ENCODE peak calls at places on chromosomes 6 and 20, in four cellular contexts. One of them, this sample, is unnamed.
A peak's percentile ranks its signal among the peaks of the same experiment; 100 is the strongest.

GRCh38 chr20:63107449-63108200 is 100.9 kb upstream of the BHLHE23 start:
- DNase-seq in tibial artery: no peak
- DNase-seq in mesenchymal stem cell: no peak
- DNase-seq in tibial nerve: no peak
- DNase-seq in this sample: no peak

GRCh38 chr20:21509597-21510331 is 4.1 kb downstream of the NKX2-2 start:
- DNase-seq in mesenchymal stem cell: peak; percentile 38
- DNase-seq in tibial nerve: no peak
- DNase-seq in tibial artery: no peak
- DNase-seq in this sample: no peak

GRCh38 chr6:23445157-23445710 is 680.8 kb upstream of the NRSN1 start:
- DNase-seq in tibial nerve: no peak
- DNase-seq in tibial artery: no peak
- DNase-seq in mesenchymal stem cell: peak; percentile 6
- DNase-seq in this sample: no peak

GRCh38 chr20:36017034-36017951 is 48.9 kb downstream of the CNBD2 start:
- DNase-seq in mesenchymal stem cell: no peak
- DNase-seq in tibial nerve: no peak
- DNase-seq in tibial artery: no peak
- DNase-seq in this sample: no peak

GRCh38 chr6:104704191-104704590 is 155.5 kb downstream of the HACE1 start:
- DNase-seq in tibial artery: no peak
- DNase-seq in mesenchymal stem cell: peak; percentile 48
- DNase-seq in tibial nerve: no peak
- DNase-seq in this sample: no peak

GRCh38 chr20:10581823-10582222 is 92.0 kb downstream of the JAG1 start:
- DNase-seq in tibial nerve: no peak
- DNase-seq in mesenchymal stem cell: peak; percentile 52
- DNase-seq in tibial artery: no peak
- DNase-seq in this sample: no peak

GRCh38 chr20:37697314-37697713 is 3.5 kb downstream of the CTNNBL1 start:
- DNase-seq in mesenchymal stem cell: no peak
- DNase-seq in tibial nerve: no peak
- DNase-seq in tibial artery: no peak
- DNase-seq in this sample: no peak

GRCh38 chr6:152723398-152723797 is 25.7 kb downstream of the MYCT1 start:
- DNase-seq in tibial artery: no peak
- DNase-seq in mesenchymal stem cell: no peak
- DNase-seq in tibial nerve: no peak
- DNase-seq in this sample: no peak

GRCh38 chr20:24305366-24305765 is 164.1 kb upstream of the SYNDIG1 start:
- DNase-seq in tibial nerve: no peak
- DNase-seq in tibial artery: no peak
- DNase-seq in mesenchymal stem cell: no peak
- DNase-seq in this sample: no peak

GRCh38 chr6:10151144-10151915 is 263.5 kb downstream of the TFAP2A start:
- DNase-seq in tibial artery: no peak
- DNase-seq in tibial nerve: no peak
- DNase-seq in mesenchymal stem cell: no peak
- DNase-seq in this sample: no peak

GRCh38 chr6:49336514-49337131 is 126.4 kb downstream of the MMUT start:
- DNase-seq in mesenchymal stem cell: peak; percentile 70
- DNase-seq in tibial nerve: no peak
- DNase-seq in tibial artery: no peak
- DNase-seq in this sample: no peak

GRCh38 chr6:150408842-150409241 is 40.0 kb downstream of the IYD start:
- DNase-seq in mesenchymal stem cell: no peak
- DNase-seq in tibial nerve: no peak
- DNase-seq in tibial artery: no peak
- DNase-seq in this sample: no peak

GRCh38 chr6:156731436-156731835 is 45.7 kb upstream of the ARID1B start:
- DNase-seq in tibial nerve: no peak
- DNase-seq in tibial artery: no peak
- DNase-seq in mesenchymal stem cell: peak; percentile 27
- DNase-seq in this sample: no peak

DNA sequence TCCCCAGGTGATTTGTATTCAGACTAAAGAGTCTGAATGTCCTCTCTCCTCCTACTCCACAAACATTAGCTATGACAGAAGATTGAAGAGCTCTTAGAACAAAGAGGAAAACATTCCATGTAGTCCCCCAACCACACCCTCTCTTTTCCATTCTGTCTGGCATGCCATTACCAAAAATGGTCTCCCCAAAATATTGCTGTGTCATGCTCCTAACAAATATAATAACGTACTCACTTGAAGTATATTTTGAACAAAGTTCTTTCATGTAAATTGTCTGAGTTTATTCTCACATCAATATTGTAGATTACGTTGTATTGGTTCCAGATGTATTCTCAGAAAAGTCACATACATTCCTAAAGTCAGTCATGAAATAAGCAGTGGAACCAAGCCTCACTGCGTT is 467.3 kb upstream of the IRAK1BP1 start:
- DNase-seq in tibial artery: no peak
- DNase-seq in tibial nerve: no peak
- DNase-seq in mesenchymal stem cell: no peak
- DNase-seq in this sample: no peak
- H3K9me3 ChIP-seq in tibial artery: no peaks in the 10 kb centered on the region
- H3K9me3 ChIP-seq in tibial nerve: no peaks in the 10 kb centered on the region
- H3K9me3 ChIP-seq in mesenchymal stem cell: peaks cover 2% of the 10 kb centered on the region
- H3K9me3 ChIP-seq in this sample: no peaks in the 10 kb centered on the region

DNA sequence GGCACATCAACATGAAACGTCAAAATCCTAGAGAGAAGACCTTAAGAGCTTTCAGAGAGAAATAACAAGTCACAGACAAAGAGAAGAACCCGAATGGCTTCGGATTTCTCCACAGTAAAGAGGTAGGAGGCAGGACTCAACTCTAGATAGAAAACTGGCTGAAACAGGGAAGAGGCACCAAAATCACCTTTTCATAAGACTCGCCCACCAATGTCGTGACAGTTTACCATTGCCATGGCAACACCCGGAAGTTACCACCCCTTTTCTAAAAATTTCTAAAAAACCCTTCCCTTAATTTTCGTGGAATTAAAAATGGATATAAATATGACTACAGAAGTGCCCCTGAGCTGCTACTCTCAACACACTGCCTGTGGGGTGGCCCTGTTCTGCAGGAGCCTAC is 12.3 kb upstream of the DEFB121 start:
- DNase-seq in tibial artery: no peak
- DNase-seq in mesenchymal stem cell: no peak
- DNase-seq in tibial nerve: no peak
- DNase-seq in this sample: no peak
- H3K9me3 ChIP-seq in tibial artery: no peaks in the 10 kb centered on the region
- H3K9me3 ChIP-seq in mesenchymal stem cell: no peaks in the 10 kb centered on the region
- H3K9me3 ChIP-seq in tibial nerve: no peaks in the 10 kb centered on the region
- H3K9me3 ChIP-seq in this sample: no peaks in the 10 kb centered on the region

DNA sequence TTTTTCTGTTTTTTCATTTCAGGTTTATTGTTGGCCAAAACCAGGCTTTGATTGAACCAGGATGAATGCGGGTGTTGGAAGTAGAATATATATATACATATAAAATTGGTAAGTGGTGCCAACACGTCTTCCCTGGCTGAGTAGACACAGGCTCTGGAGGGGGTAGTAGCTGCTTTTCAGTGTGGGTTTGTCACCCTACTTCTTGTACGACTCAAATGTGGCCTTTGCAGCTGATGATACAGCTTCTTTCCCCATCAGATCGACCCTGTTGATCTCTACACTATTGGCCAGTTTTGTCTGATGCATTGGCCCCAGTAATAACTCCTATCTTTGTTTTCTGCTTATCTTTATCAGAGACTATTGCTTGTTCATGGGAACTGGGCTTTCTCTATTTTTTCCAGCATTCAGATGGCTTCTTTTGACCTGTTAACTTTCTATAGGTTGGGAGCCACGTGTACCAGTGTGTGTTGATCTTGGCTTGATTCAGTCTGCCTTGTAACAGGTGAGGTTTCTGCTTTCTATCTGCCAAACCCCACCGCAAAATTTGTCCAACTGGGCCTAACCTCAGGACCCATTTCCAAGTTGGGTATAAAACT is 2.7 kb upstream of the ZNFX1 start:
- DNase-seq in tibial nerve: no peak
- DNase-seq in mesenchymal stem cell: peak; percentile 8
- DNase-seq in tibial artery: no peak
- DNase-seq in this sample: no peak
- H3K9me3 ChIP-seq in tibial nerve: no peaks in the 10 kb centered on the region
- H3K9me3 ChIP-seq in mesenchymal stem cell: peaks cover 14% of the 10 kb centered on the region
- H3K9me3 ChIP-seq in tibial artery: no peaks in the 10 kb centered on the region
- H3K9me3 ChIP-seq in this sample: no peaks in the 10 kb centered on the region

DNA sequence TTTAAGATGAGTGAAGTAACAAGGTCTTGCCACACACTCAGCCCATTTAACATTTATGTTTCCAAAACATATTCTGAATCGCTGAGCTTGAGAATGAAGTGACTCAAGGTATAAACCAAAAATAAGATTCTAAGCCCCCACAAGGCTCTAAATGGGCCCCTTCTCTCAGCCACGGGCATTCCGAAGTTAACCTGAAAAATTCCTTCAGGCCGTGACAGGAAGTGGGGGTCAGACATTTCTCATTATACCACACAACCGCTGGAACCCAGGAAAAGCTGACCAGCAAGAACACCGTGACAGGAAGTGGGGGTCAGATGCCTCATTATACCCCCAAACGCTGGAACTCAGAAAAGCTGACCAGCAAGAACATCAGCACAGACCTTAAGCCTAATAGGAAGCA is 247.9 kb downstream of the ERMARD start:
- DNase-seq in tibial nerve: no peak
- DNase-seq in tibial artery: no peak
- DNase-seq in mesenchymal stem cell: no peak
- DNase-seq in this sample: no peak
- H3K9me3 ChIP-seq in tibial nerve: no peaks in the 10 kb centered on the region
- H3K9me3 ChIP-seq in tibial artery: no peaks in the 10 kb centered on the region
- H3K9me3 ChIP-seq in mesenchymal stem cell: peaks cover 19% of the 10 kb centered on the region
- H3K9me3 ChIP-seq in this sample: peaks cover 4% of the 10 kb centered on the region

GRCh38 chr6:27400877-27401642 is 12.5 kb downstream of the ZNF391 start:
- DNase-seq in tibial artery: no peak
- DNase-seq in tibial nerve: no peak
- DNase-seq in mesenchymal stem cell: no peak
- DNase-seq in this sample: no peak
- H3K9me3 ChIP-seq in tibial artery: no peaks in the 10 kb centered on the region
- H3K9me3 ChIP-seq in tibial nerve: no peaks in the 10 kb centered on the region
- H3K9me3 ChIP-seq in mesenchymal stem cell: peaks cover 84% of the 10 kb centered on the region
- H3K9me3 ChIP-seq in this sample: peaks cover 25% of the 10 kb centered on the region

GRCh38 chr20:29740951-29741593 is 1516.4 kb upstream of the DEFB115 start:
- DNase-seq in tibial nerve: no peak
- DNase-seq in mesenchymal stem cell: no peak
- DNase-seq in tibial artery: peak; percentile 40
- DNase-seq in this sample: no peak
- H3K9me3 ChIP-seq in tibial nerve: no peaks in the 10 kb centered on the region
- H3K9me3 ChIP-seq in mesenchymal stem cell: no peaks in the 10 kb centered on the region
- H3K9me3 ChIP-seq in tibial artery: no peaks in the 10 kb centered on the region
- H3K9me3 ChIP-seq in this sample: peaks cover 22% of the 10 kb centered on the region

DNA sequence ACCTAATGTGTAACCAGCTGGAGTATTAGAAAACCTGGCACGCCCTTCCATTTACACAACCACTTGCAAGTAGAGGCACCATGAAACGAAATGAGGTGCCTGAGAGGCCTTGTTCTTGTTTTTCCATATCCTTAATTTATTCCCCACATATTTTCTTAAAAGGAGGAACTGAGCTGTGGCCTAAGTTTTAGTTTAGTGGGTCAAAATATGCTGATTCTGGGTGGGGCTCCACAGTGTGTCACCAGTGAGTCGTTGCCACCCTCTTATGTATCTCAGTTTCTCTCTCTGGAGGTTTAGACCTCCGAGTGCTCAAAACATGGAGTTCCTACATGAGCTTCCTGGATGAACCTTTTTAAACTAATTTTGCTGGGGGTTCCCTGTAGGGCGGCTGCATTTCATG is 17.3 kb upstream of the IL22RA2 start:
- DNase-seq in tibial artery: no peak
- DNase-seq in mesenchymal stem cell: no peak
- DNase-seq in tibial nerve: no peak
- DNase-seq in this sample: no peak
- H3K9me3 ChIP-seq in tibial artery: no peaks in the 10 kb centered on the region
- H3K9me3 ChIP-seq in mesenchymal stem cell: peaks cover 30% of the 10 kb centered on the region
- H3K9me3 ChIP-seq in tibial nerve: no peaks in the 10 kb centered on the region
- H3K9me3 ChIP-seq in this sample: peaks cover 5% of the 10 kb centered on the region

GRCh38 chr20:16518784-16519084 is 54.5 kb downstream of the KIF16B start:
- DNase-seq in tibial nerve: no peak
- DNase-seq in tibial artery: no peak
- DNase-seq in mesenchymal stem cell: no peak
- DNase-seq in this sample: no peak

GRCh38 chr20:16518068-16518783 is 55.0 kb downstream of the KIF16B start:
- DNase-seq in tibial nerve: no peak
- DNase-seq in tibial artery: no peak
- DNase-seq in mesenchymal stem cell: peak; percentile 56
- DNase-seq in this sample: no peak

DNA sequence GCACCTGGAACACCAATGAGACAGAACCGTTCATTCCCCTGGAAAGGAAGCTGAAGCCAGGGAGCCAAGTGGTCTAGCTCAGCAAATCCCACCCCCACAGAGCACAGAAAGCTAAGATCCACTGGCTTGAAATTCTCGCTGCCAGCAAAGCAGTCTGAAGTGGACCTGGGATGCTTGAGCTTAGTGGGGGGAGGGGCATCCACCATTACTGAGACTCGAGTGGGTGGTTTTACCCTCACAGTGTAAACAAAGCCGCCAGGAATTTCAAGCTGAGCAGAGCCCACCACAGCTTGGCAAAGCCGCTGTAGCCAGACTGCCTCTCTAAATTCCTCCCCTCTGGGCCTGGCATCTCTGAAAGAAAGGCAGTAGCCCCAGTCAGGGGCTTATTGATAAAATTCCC is 53.1 kb downstream of the KIF16B start:
- DNase-seq in mesenchymal stem cell: no peak
- DNase-seq in tibial artery: no peak
- DNase-seq in tibial nerve: no peak
- DNase-seq in this sample: no peak
- H3K9me3 ChIP-seq in mesenchymal stem cell: no peaks in the 10 kb centered on the region
- H3K9me3 ChIP-seq in tibial artery: no peaks in the 10 kb centered on the region
- H3K9me3 ChIP-seq in tibial nerve: no peaks in the 10 kb centered on the region
- H3K9me3 ChIP-seq in this sample: peaks cover 4% of the 10 kb centered on the region

GRCh38 chr6:167705211-167705750 is 121.4 kb upstream of the AFDN start:
- DNase-seq in mesenchymal stem cell: no peak
- DNase-seq in tibial artery: no peak
- DNase-seq in tibial nerve: no peak
- DNase-seq in this sample: no peak
- H3K9me3 ChIP-seq in mesenchymal stem cell: no peaks in the 10 kb centered on the region
- H3K9me3 ChIP-seq in tibial artery: no peaks in the 10 kb centered on the region
- H3K9me3 ChIP-seq in tibial nerve: no peaks in the 10 kb centered on the region
- H3K9me3 ChIP-seq in this sample: no peaks in the 10 kb centered on the region

GRCh38 chr20:13857304-13857703 is 72.5 kb downstream of the NDUFAF5 start:
- DNase-seq in tibial nerve: no peak
- DNase-seq in mesenchymal stem cell: no peak
- DNase-seq in tibial artery: no peak
- DNase-seq in this sample: peak; percentile 79

GRCh38 chr20:13858496-13859270 is 73.9 kb downstream of the NDUFAF5 start:
- DNase-seq in tibial nerve: no peak
- DNase-seq in mesenchymal stem cell: no peak
- DNase-seq in tibial artery: no peak
- DNase-seq in this sample: no peak

GRCh38 chr20:13855613-13856012 is 70.8 kb downstream of the NDUFAF5 start:
- DNase-seq in tibial nerve: no peak
- DNase-seq in tibial artery: no peak
- DNase-seq in mesenchymal stem cell: no peak
- DNase-seq in this sample: no peak

GRCh38 chr20:13857961-13858360 is 73.1 kb downstream of the NDUFAF5 start:
- DNase-seq in tibial nerve: no peak
- DNase-seq in tibial artery: no peak
- DNase-seq in mesenchymal stem cell: no peak
- DNase-seq in this sample: no peak

GRCh38 chr20:13856356-13856755 is 71.5 kb downstream of the NDUFAF5 start:
- DNase-seq in tibial artery: no peak
- DNase-seq in mesenchymal stem cell: no peak
- DNase-seq in tibial nerve: no peak
- DNase-seq in this sample: no peak
- H3K9me3 ChIP-seq in tibial artery: no peaks in the 10 kb centered on the region
- H3K9me3 ChIP-seq in mesenchymal stem cell: no peaks in the 10 kb centered on the region
- H3K9me3 ChIP-seq in tibial nerve: no peaks in the 10 kb centered on the region
- H3K9me3 ChIP-seq in this sample: no peaks in the 10 kb centered on the region

This sample was measured in psoas muscle.